ENCODE peak calls at places on chromosomes 11 and 22, in six cellular contexts. A is SK-N-SH, T is K562, L is HepG2, N is H1, Q is GM12878. D is an unnamed sample.

GRCh38 chr11:72823105-72823804 is 9.0 kb downstream of the ATG16L2 start:
- DNase-seq in A (no peak), T (no peak), L (no peak), N (no peak), Q (no peak), D (no peak)

GRCh38 chr11:88231894-88232482 is 56.7 kb upstream of the RAB38 start:
- DNase-seq in A (peak), T (peak), L (peak), N (no peak), Q (no peak), D (no peak)

GRCh38 chr11:84261707-84262106 is 975.5 kb upstream of the CCDC90B start:
- DNase-seq in A (peak), T (no peak), L (no peak), N (peak), Q (no peak), D (no peak)

GRCh38 chr11:77381749-77382693 is 80.5 kb upstream of the GDPD4 start:
- DNase-seq in A (no peak), T (no peak), L (no peak), N (no peak), Q (no peak), D (no peak)

GRCh38 chr22:26725012-26725676 is 67.8 kb downstream of the MIAT start:
- DNase-seq in A (no peak), T (no peak), L (no peak), N (no peak), Q (no peak), D (peak)

GRCh38 chr11:14908214-14908880 is 16.3 kb upstream of the CYP2R1 start:
- DNase-seq in A (peak), T (peak), L (peak), N (no peak), Q (no peak), D (peak)

GRCh38 chr11:72012897-72013721 is 14.4 kb downstream of the IL18BP start:
- DNase-seq in A (no peak), T (no peak), L (no peak), N (no peak), Q (no peak), D (no peak)

GRCh38 chr11:76462317-76462716 is 17.5 kb downstream of the EMSY start:
- DNase-seq in A (no peak), T (no peak), L (no peak), N (no peak), Q (no peak), D (no peak)

GRCh38 chr22:47297261-47298016 is 535.0 kb downstream of the TBC1D22A start:
- DNase-seq in A (peak), T (no peak), L (no peak), N (no peak), Q (no peak), D (no peak)

GRCh38 chr11:126502982-126503381 is 147.5 kb downstream of the ST3GAL4 start:
- DNase-seq in A (no peak), T (no peak), L (no peak), N (no peak), Q (no peak), D (no peak)

GRCh38 chr22:41030891-41031290 is 61.5 kb upstream of the EP300 start:
- DNase-seq in A (no peak), T (no peak), L (no peak), N (no peak), Q (no peak), D (no peak)

GRCh38 chr11:70067036-70067435 is 11.1 kb upstream of the ANO1 start:
- DNase-seq in A (peak), T (no peak), L (no peak), N (peak), Q (no peak), D (no peak)

GRCh38 chr22:17902960-17903359 is 121.4 kb downstream of the MICAL3 start:
- DNase-seq in A (no peak), T (no peak), L (no peak), N (no peak), Q (no peak), D (no peak)

GRCh38 chr11:69826773-69827172 is 7.6 kb upstream of the FGF3 start:
- DNase-seq in A (no peak), T (no peak), L (no peak), N (no peak), Q (no peak), D (no peak)

GRCh38 chr11:133710681-133711240 is 134.6 kb downstream of the SPATA19 start:
- DNase-seq in A (no peak), T (no peak), L (no peak), N (peak), Q (no peak), D (no peak)

GRCh38 chr11:48006301-48006992 is 26.1 kb downstream of the PTPRJ start:
- DNase-seq in A (no peak), T (peak), L (no peak), N (no peak), Q (peak), D (no peak)

GRCh38 chr11:122105009-122105828 is 10.8 kb downstream of the BLID start:
- DNase-seq in A (no peak), T (no peak), L (no peak), N (no peak), Q (no peak), D (no peak)

GRCh38 chr11:124640660-124641059 is 18.0 kb downstream of the TBRG1 start:
- DNase-seq in A (no peak), T (no peak), L (no peak), N (peak), Q (no peak), D (no peak)

GRCh38 chr11:117221775-117222517 is 9.9 kb downstream of the PCSK7 start:
- DNase-seq in A (no peak), T (no peak), L (no peak), N (no peak), Q (no peak), D (no peak)

GRCh38 chr11:80165763-80166162 is 724.9 kb upstream of the TENM4 start:
- DNase-seq in A (no peak), T (no peak), L (no peak), N (no peak), Q (no peak), D (no peak)

GRCh38 chr11:10374386-10374785 is 69.5 kb downstream of the ADM start:
- DNase-seq in A (no peak), T (no peak), L (no peak), N (no peak), Q (no peak), D (no peak)

GRCh38 chr11:73989156-73989555 is 6.5 kb upstream of the UCP2 start:
- DNase-seq in A (no peak), T (peak), L (no peak), N (no peak), Q (no peak), D (no peak)

GRCh38 chr22:22030493-22031182 is 48.1 kb upstream of the TOP3B start:
- DNase-seq in A (peak), T (peak), L (peak), N (no peak), Q (peak), D (no peak)

GRCh38 chr22:24728790-24729637 is 45.5 kb downstream of the PIWIL3 start:
- DNase-seq in A (peak), T (peak), L (peak), N (no peak), Q (no peak), D (no peak)

GRCh38 chr11:15774021-15774862 is 582.1 kb downstream of the SOX6 start:
- DNase-seq in A (no peak), T (no peak), L (no peak), N (no peak), Q (no peak), D (no peak)

GRCh38 chr22:49848690-49849160 is 4.9 kb upstream of the ZBED4 start:
- DNase-seq in A (peak), T (no peak), L (no peak), N (no peak), Q (no peak), D (no peak)

GRCh38 chr11:100810666-100811065 is 123.6 kb downstream of the ARHGAP42 start:
- DNase-seq in A (no peak), T (no peak), L (no peak), N (no peak), Q (no peak), D (no peak)

GRCh38 chr11:116471608-116472007 is 301.2 kb downstream of the BUD13 start:
- DNase-seq in A (no peak), T (no peak), L (peak), N (no peak), Q (no peak), D (no peak)

GRCh38 chr11:58513747-58514367 is 6.0 kb upstream of the OR5B21 start:
- DNase-seq in A (peak), T (peak), L (peak), N (peak), Q (no peak), D (no peak)

GRCh38 chr11:110529043-110529442 is 99.3 kb downstream of the FDX1 start:
- DNase-seq in A (no peak), T (peak), L (peak), N (no peak), Q (no peak), D (peak)

GRCh38 chr11:47161890-47162289 is 14.8 kb downstream of the ARFGAP2 start:
- DNase-seq in A (no peak), T (no peak), L (no peak), N (no peak), Q (no peak), D (no peak)

GRCh38 chr11:327581-327923 is 6.9 kb upstream of the IFITM3 start:
- DNase-seq in A (no peak), T (no peak), L (no peak), N (no peak), Q (no peak), D (no peak)

GRCh38 chr11:7278314-7278917 is 26.7 kb downstream of the SYT9 start:
- DNase-seq in A (peak), T (peak), L (peak), N (no peak), Q (no peak), D (no peak)

GRCh38 chr22:42309865-42310264 is 39.4 kb upstream of the TCF20 start:
- DNase-seq in A (no peak), T (no peak), L (no peak), N (no peak), Q (no peak), D (no peak)
- TF ChIP-seq GABPA in A (no peak), T (no peak), L (no peak), N (no peak), Q (no peak), D (no peak)

DNA sequence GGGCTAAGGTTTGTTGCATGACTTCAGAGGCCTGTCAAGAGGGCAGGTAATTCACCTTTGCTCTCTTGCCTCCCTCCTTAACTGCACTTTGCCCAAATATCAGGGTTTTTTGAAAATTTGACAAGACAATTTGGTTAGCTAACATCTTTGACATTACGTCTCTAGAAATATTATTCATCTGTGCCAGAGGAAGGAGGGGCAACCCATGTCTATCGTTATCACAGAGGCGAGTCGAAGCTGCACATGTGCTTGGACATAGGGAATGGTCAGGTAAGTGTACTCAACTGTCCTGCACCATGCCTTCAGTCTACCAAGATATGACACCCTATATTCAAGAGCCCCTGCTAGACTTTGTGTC is 3.7 kb downstream of the AKIP1 start:
- DNase-seq in A (no peak), T (no peak), L (no peak), N (no peak), Q (no peak), D (no peak)
- H3K4me3 ChIP-seq in A (peak), T (no peak), L (no peak), N (no peak), Q (no peak), D (no peak)

DNA sequence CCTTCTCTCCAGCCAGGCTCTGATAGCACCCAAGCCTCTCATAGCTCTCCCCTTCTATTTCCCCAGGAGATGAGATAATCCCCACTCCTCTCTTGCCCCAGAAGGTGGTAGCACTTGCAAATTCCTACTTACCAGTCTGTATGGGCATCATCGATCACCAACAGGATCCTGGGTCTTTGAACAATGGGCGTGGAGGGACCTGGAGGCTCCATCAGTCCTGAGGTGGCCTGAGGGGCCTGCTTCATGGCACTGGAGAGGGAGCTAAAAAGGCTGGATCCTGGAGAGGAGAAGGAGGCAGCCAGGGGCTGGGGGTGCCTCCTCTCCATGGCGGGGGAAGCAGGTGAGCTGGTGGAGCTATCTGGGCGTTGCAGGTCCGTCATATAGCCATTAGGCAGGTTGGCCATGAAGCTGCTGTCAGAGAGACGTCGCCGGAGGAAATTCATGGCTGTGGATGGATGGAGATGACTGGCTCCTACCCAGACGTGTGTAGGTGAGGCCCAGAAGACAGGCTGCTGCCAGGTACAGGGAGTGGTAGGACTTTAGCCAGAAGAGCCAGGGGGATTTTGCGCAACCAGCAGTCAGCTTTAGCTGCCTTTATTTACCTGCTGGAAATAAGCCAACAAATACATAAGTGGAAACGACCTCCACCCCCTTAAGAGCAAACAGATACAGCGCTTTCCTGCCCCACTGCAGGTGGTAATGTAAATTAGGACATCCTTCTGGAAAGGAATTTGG is 51.8 kb downstream of the SYN3 start:
- DNase-seq in A (no peak), T (no peak), L (peak), N (peak), Q (no peak), D (no peak)
- TF ChIP-seq GABPA in A (no peak), T (no peak), L (no peak), N (no peak), Q (no peak), D (no peak)

DNA sequence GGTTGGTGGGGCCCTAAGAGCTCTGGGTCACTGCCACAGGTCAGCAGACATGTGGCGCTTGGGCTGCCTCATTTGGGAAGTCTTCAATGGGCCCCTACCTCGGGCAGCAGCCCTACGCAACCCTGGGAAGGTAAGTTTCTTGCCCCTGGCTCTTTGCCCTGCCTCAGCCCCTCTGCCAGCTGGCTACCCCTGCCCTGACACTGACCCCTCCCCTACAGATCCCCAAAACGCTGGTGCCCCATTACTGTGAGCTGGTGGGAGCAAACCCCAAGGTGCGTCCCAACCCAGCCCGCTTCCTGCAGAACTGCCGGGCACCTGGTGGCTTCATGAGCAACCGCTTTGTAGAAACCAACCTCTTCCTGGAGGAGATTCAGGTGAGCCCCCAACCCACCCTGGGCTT is 1.9 kb downstream of the SCYL1 start:
- DNase-seq in A (peak), T (no peak), L (no peak), N (no peak), Q (no peak), D (no peak)
- H3K4me3 ChIP-seq in A (no peak), T (no peak), L (no peak), N (no peak), Q (no peak), D (no peak)

D was measured in HL-60.